ENCODE peak calls at places on chromosomes 13 and 19, in five cellular contexts. W is HepG2, D is K562, B is SK-N-SH, X is GM12878. E is an unnamed sample.

GRCh38 chr19:15169541-15170285 is 31.1 kb downstream of the NOTCH3 start:
- DNase-seq in B (no peak), X (no peak), D (no peak), W (no peak), E (no peak)

GRCh38 chr19:19655051-19655594 is 8.4 kb downstream of the ATP13A1 start:
- DNase-seq in W (no peak), D (no peak), X (no peak), B (peak), E (no peak)

GRCh38 chr13:30376426-30377311 is 45.6 kb upstream of the UBE2L5 start:
- DNase-seq in D (no peak), X (peak), W (no peak), B (no peak), E (no peak)

GRCh38 chr13:66139250-66139649 is 1090.9 kb downstream of the PCDH9 start:
- DNase-seq in W (peak), B (no peak), X (no peak), D (no peak), E (no peak)

GRCh38 chr13:60351326-60351725 is 45.7 kb upstream of the TDRD3 start:
- DNase-seq in X (no peak), B (peak), W (no peak), D (no peak), E (no peak)

GRCh38 chr19:6424190-6424938 is at the start of gene KHSRP:
- DNase-seq in D (peak), W (no peak), X (no peak), B (peak), E (no peak)

GRCh38 chr19:57338798-57339378 is 12.2 kb upstream of the ZNF304 start:
- DNase-seq in B (no peak), D (no peak), W (no peak), X (no peak), E (no peak)

GRCh38 chr19:15269806-15270205 is 37.6 kb upstream of the EPHX3 start:
- DNase-seq in X (no peak), D (no peak), B (no peak), W (no peak), E (no peak)

GRCh38 chr19:55255618-55256423 is 3.0 kb downstream of the PPP6R1 start:
- DNase-seq in X (peak), D (no peak), B (no peak), W (peak), E (no peak)
- TF ChIP-seq FOXM1 in X (no peak), D (no peak), B (no peak), W (no peak), E (no peak)

GRCh38 chr13:89880201-89880600 is 1467.3 kb upstream of the MIR17HG start:
- DNase-seq in W (no peak), B (no peak), D (no peak), X (no peak), E (no peak)

GRCh38 chr13:89878904-89879303 is 1468.6 kb upstream of the MIR17HG start:
- DNase-seq in D (no peak), X (no peak), B (no peak), W (no peak), E (no peak)

DNA sequence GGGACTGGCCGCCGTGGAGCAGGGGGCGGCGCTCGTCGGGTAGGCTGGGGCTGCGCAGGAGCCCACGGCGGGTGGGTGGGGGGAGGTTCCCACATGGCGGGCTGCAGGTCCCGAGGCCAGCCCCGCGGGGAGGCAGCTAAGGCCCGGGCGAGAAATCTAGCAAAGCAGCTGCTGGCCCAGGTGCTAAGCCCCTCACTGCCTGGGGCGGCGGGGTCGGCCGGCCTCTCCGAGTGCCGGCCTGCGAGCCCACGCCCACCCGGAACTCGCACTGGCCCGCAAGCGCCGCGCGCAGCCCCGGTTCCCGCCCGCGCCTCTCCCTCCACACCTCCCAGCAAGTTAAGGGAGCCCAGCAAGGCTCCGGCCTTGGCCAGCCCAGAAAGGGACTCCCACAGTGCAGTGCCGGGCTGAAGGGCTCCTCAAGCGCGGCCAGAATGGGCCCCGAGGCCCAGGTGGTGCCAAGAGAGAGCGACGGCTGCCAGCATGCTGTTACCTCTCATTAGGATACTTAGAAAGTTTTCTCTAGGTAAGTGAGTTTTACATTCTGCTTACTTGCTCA is 1463.5 kb upstream of the MIR17HG start:
- DNase-seq in W (no peak), B (no peak), X (no peak), D (no peak), E (no peak)
- TF ChIP-seq FOXM1 in W (no peak), B (no peak), X (no peak), D (no peak), E (no peak)

DNA sequence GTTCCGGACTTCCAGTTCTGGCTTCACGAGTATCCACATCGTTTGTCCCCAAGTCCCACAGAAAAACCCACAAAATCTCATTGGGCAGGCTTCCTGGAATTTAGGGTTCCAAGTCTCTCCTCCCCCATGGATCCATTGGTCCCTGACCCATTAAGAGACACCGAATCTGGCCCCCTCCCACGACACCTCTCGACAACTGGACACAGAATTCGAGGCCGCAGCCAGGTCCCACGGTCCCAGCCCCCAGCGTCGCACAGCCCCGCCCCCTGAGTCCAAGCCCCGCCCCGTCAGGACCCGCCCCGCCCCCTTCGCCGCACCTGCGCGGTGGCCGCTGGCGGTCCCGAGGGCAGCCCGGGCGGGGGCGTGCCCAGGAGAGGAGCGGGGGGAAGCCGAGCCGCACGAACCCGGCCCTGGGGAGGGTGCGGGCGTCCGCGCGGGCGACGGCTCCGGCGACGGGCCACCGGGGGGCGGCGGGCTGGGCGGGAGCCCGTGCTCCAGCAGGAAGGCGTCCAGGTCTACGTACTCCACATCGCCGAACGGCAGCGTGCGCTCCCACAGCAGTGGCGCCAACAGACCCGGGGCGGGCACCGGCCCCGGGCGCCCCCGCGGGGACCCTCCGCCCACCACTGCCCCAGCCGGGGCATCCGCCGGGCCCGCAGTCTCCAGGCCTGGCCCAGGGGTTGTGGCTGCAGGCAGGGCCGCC is 1.8 kb downstream of the DBP start:
- DNase-seq in X (no peak), D (peak), B (peak), W (no peak), E (peak)
- TF ChIP-seq FOXM1 in X (no peak), D (no peak), B (no peak), W (no peak), E (no peak)

GRCh38 chr13:107441279-107441678 is 774.1 kb downstream of the LIG4 start:
- DNase-seq in X (no peak), D (no peak), B (no peak), W (no peak), E (no peak)
- TF ChIP-seq FOXM1 in X (no peak), D (no peak), B (no peak), W (no peak), E (no peak)

GRCh38 chr19:4933528-4933927 is 24.2 kb downstream of the UHRF1 start:
- DNase-seq in X (no peak), W (no peak), D (no peak), B (no peak), E (no peak)
- TF ChIP-seq FOXM1 in X (no peak), W (no peak), D (no peak), B (no peak), E (no peak)

GRCh38 chr13:33578786-33579185 is 239.2 kb upstream of the RFC3 start:
- DNase-seq in D (no peak), W (no peak), X (no peak), B (no peak), E (no peak)
- TF ChIP-seq FOXM1 in D (no peak), W (no peak), X (no peak), B (no peak), E (no peak)

DNA sequence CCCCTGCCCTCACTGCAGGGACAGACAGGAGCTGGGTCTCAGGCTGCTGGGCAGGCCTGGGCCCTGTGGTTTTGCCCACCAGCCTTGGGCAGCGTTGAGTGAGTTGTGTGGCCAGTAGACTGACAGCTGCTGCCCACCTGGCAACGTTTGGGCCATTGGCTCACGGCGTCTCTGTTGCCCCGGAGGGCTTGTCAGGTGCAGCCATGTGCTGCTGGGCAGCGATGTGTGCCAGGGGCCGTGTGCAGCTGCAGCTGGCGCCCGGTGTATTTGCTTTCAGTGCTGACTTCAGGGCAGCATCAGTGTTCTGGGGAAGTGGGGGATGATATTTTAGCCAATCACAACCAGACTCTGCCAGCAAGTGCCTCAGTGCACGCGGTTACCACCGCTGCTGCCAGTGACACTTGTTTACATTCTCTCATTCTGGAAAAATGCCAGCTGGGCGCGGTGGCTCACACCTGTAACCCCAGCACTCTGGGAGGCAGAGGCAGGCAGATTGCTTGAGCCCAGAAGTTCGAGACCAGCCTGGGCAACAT is 10.6 kb downstream of the FZR1 start:
- DNase-seq in X (peak), B (peak), W (no peak), D (no peak), E (no peak)
- TF ChIP-seq FOXM1 in X (no peak), B (no peak), W (no peak), D (no peak), E (no peak)

DNA sequence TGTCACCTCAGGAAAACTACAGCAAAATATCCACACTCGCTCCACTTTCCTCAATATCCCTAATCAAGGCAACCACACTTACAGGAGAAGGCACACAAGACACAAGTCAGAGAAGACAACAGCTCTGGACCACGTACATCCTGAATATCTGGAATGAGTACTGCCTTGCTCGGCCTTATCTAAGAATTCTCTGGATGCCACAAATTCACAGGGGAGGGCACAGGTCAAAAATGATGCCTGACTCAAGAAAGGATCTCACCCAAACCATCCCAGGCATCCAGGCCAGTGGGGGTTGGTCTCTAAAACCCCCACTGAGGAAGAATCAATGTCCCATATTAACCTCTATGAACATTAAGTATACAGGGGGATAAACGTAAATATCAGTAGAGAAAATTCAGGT is 29.9 kb downstream of the ATP7B start:
- DNase-seq in X (no peak), W (peak), D (no peak), B (no peak), E (no peak)
- TF ChIP-seq FOXM1 in X (no peak), W (no peak), D (no peak), B (no peak), E (no peak)

GRCh38 chr19:33654840-33655508 is 33.2 kb downstream of the CHST8 start:
- DNase-seq in B (no peak), X (no peak), D (no peak), W (no peak), E (no peak)
- TF ChIP-seq FOXM1 in B (no peak), X (no peak), D (no peak), W (no peak), E (no peak)

DNA sequence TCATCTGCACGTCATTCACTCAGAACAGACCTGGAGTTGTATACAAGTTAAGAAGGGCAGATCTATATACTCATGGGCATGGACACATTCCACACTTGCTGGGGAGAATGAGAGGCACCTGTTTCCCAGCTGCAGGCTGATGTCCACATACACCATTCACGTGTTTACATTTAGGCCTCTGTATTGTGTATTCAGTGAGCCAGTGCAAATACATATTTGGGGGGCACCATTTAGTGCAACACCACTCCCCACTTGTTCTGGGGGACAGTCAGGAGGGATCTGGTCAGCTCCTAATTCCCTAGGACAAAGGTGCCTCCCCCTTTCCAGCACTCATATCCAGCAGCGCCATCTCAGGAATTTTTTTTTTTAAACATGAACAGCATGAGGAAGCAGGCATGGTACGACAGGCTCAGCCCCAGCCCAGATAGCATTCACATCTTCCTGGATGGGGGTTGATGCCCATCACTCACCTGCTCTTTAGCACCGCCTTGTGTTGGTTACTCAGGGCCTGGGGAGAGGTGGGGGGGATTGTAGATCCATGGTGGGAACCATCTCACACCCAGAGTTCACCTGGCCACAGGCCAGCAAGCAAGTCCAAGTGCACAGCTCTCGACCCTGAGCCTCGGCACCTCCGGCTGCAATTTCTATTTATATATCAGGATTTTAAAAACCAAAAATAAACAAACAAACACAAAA is 56.9 kb upstream of the ZNF254 start:
- DNase-seq in X (no peak), B (no peak), W (peak), D (no peak), E (no peak)
- TF ChIP-seq FOXM1 in X (no peak), B (no peak), W (no peak), D (no peak), E (no peak)